ENCODE peak calls at places on chromosome 10, in five cellular contexts. A is COR-L47, U is GM04503, C is epithelial cell of prostate, S is fibroblast of the aortic adventitia. L is an unnamed sample.

GRCh38 chr10:100019824-100020160 is 10.0 kb upstream of the DNMBP start:
- DNase-seq in U (no peak), S (peak; percentile 46), A (peak; percentile 24), C (no peak), L (no peak)

GRCh38 chr10:33126742-33127141 is 168.7 kb upstream of the ITGB1 start:
- DNase-seq in A (no peak), U (no peak), S (no peak), C (no peak), L (no peak)

GRCh38 chr10:98309366-98310355 is 41.7 kb upstream of the LOXL4 start:
- DNase-seq in U (peak; percentile 23), A (no peak), S (peak; percentile 88), C (no peak), L (no peak)

GRCh38 chr10:21529236-21529910 is 3.9 kb upstream of the SKIDA1 start:
- DNase-seq in S (no peak), A (no peak), U (no peak), C (no peak), L (no peak)

GRCh38 chr10:110138197-110138812 is 69.1 kb upstream of the MXI1 start:
- DNase-seq in U (peak; percentile 15), A (peak; percentile 27), S (peak; percentile 79), C (no peak), L (no peak)

GRCh38 chr10:132785433-132786278 is at the start of gene NKX6-2:
- DNase-seq in A (no peak), U (no peak), C (no peak), S (no peak), L (no peak)

GRCh38 chr10:17064435-17064834 is 65.2 kb downstream of the CUBN start:
- DNase-seq in U (no peak), C (no peak), A (no peak), S (no peak), L (no peak)

GRCh38 chr10:116113721-116114501 is 159.1 kb downstream of the GFRA1 start:
- DNase-seq in U (peak; percentile 70), C (no peak), A (no peak), S (no peak), L (no peak)

GRCh38 chr10:53786236-53786635 is 1013.7 kb upstream of the MBL2 start:
- DNase-seq in C (no peak), U (no peak), A (no peak), S (no peak), L (no peak)

GRCh38 chr10:129057856-129058663 is 409.0 kb upstream of the MGMT start:
- DNase-seq in A (no peak), S (no peak), U (no peak), C (no peak), L (no peak)